ENCODE peak calls at places on chromosomes 3 and 15, in five cellular contexts. One of them, this sample, is unnamed.

GRCh38 chr3:13483286-13483685 is 3.2 kb downstream of the HDAC11 start:
- DNase-seq in Peyer's patch: no peak
- DNase-seq in AG04450: no peak
- DNase-seq in upper lobe of right lung: peak; percentile 55
- DNase-seq in Calu3: no peak
- DNase-seq in this sample: no peak

GRCh38 chr3:10242182-10243065 is 5.8 kb upstream of the TATDN2 start:
- DNase-seq in AG04450: no peak
- DNase-seq in upper lobe of right lung: no peak
- DNase-seq in Peyer's patch: peak; percentile 76
- DNase-seq in Calu3: no peak
- DNase-seq in this sample: peak; percentile 57

GRCh38 chr3:21750291-21750690 is 719 bp downstream of the ZNF385D start:
- DNase-seq in AG04450: no peak
- DNase-seq in Peyer's patch: no peak
- DNase-seq in upper lobe of right lung: no peak
- DNase-seq in Calu3: no peak
- DNase-seq in this sample: no peak

GRCh38 chr3:23263796-23264195 is 60.7 kb downstream of the UBE2E2 start:
- DNase-seq in upper lobe of right lung: no peak
- DNase-seq in AG04450: no peak
- DNase-seq in Calu3: no peak
- DNase-seq in Peyer's patch: no peak
- DNase-seq in this sample: no peak

GRCh38 chr15:67819636-67820035 is 5.7 kb upstream of the SKOR1 start:
- DNase-seq in Peyer's patch: no peak
- DNase-seq in upper lobe of right lung: no peak
- DNase-seq in Calu3: no peak
- DNase-seq in AG04450: no peak
- DNase-seq in this sample: no peak

GRCh38 chr3:175273573-175273972 is 414.4 kb downstream of the NAALADL2 start:
- DNase-seq in Calu3: no peak
- DNase-seq in upper lobe of right lung: no peak
- DNase-seq in AG04450: no peak
- DNase-seq in Peyer's patch: no peak
- DNase-seq in this sample: no peak

GRCh38 chr3:117017135-117017990 is 307.8 kb downstream of the TUSC7 start:
- DNase-seq in Peyer's patch: no peak
- DNase-seq in AG04450: no peak
- DNase-seq in Calu3: no peak
- DNase-seq in upper lobe of right lung: no peak
- DNase-seq in this sample: no peak

GRCh38 chr3:46987485-46988401 is 8.3 kb downstream of the NBEAL2 start:
- DNase-seq in Peyer's patch: peak; percentile 91
- DNase-seq in Calu3: no peak
- DNase-seq in upper lobe of right lung: peak; percentile 89
- DNase-seq in AG04450: no peak
- DNase-seq in this sample: peak; percentile 78

GRCh38 chr3:178536271-178537079 is at the start of gene KCNMB2:
- DNase-seq in upper lobe of right lung: no peak
- DNase-seq in Calu3: no peak
- DNase-seq in Peyer's patch: no peak
- DNase-seq in AG04450: no peak
- DNase-seq in this sample: no peak

GRCh38 chr3:73107788-73108187 is 46.3 kb downstream of the EBLN2 start:
- DNase-seq in AG04450: no peak
- DNase-seq in Calu3: no peak
- DNase-seq in upper lobe of right lung: no peak
- DNase-seq in Peyer's patch: no peak
- DNase-seq in this sample: no peak

GRCh38 chr15:69852482-69853275 is 245.0 kb downstream of the TLE3 start:
- DNase-seq in Peyer's patch: no peak
- DNase-seq in AG04450: no peak
- DNase-seq in upper lobe of right lung: no peak
- DNase-seq in Calu3: no peak
- DNase-seq in this sample: no peak

GRCh38 chr3:159854500-159855124 is 134.0 kb upstream of the IL12A start:
- DNase-seq in Calu3: no peak
- DNase-seq in upper lobe of right lung: no peak
- DNase-seq in Peyer's patch: no peak
- DNase-seq in AG04450: peak; percentile 91
- DNase-seq in this sample: no peak

GRCh38 chr3:52095990-52096775 is 39.8 kb upstream of the DUSP7 start:
- DNase-seq in upper lobe of right lung: peak; percentile 40
- DNase-seq in Peyer's patch: no peak
- DNase-seq in Calu3: no peak
- DNase-seq in AG04450: no peak
- DNase-seq in this sample: no peak

GRCh38 chr3:69563968-69564367 is 175.3 kb upstream of the MITF start:
- DNase-seq in AG04450: no peak
- DNase-seq in Calu3: no peak
- DNase-seq in Peyer's patch: no peak
- DNase-seq in upper lobe of right lung: no peak
- DNase-seq in this sample: no peak

GRCh38 chr3:110623571-110623970 is 448.0 kb upstream of the NECTIN3 start:
- DNase-seq in Peyer's patch: no peak
- DNase-seq in Calu3: no peak
- DNase-seq in upper lobe of right lung: no peak
- DNase-seq in AG04450: no peak
- DNase-seq in this sample: no peak

GRCh38 chr15:80464952-80465645 is 60.9 kb downstream of the ARNT2 start:
- DNase-seq in AG04450: no peak
- DNase-seq in Calu3: no peak
- DNase-seq in upper lobe of right lung: no peak
- DNase-seq in Peyer's patch: no peak
- DNase-seq in this sample: no peak

GRCh38 chr15:80462111-80462510 is 57.9 kb downstream of the ARNT2 start:
- DNase-seq in AG04450: no peak
- DNase-seq in Calu3: no peak
- DNase-seq in Peyer's patch: no peak
- DNase-seq in upper lobe of right lung: no peak
- DNase-seq in this sample: no peak

GRCh38 chr15:80462836-80463512 is 58.8 kb downstream of the ARNT2 start:
- DNase-seq in upper lobe of right lung: no peak
- DNase-seq in Peyer's patch: no peak
- DNase-seq in Calu3: no peak
- DNase-seq in AG04450: no peak
- DNase-seq in this sample: no peak

GRCh38 chr15:80459380-80459779 is 55.2 kb downstream of the ARNT2 start:
- DNase-seq in Calu3: no peak
- DNase-seq in AG04450: no peak
- DNase-seq in upper lobe of right lung: no peak
- DNase-seq in Peyer's patch: no peak
- DNase-seq in this sample: no peak

DNA sequence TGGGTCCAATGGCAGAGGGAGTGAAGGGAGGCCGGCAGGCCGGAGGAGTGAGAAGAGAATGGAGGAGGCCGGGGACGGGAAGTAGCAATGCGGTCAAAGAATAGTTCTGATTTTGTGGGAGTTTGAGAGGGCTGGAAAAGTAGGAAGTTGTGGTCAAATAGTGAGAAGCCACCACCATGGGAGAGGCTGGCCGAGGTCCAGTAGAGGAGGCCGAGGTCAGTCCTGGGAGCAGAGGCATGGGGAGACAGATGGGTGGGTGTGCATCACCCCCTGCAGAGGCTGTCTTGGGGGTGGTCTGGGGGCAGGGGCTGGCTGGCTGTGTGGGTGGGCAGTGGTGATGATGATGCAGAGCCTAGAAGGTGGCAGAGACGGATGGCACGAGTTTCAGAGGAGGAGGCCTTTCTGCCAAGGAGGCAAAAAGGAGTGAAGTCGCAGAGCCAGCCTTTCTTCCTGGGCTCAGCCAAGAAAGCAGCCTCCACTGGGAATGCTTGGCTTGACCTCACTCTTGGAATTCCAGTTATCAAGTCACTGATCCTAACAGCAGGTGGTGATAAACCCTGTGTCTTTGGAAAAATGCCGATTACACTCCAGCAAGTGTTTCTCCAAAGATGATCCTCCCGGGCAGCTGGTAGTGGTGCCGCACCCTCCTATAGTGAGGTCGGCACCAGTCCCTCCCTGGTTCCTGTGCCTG is 57.3 kb downstream of the ARNT2 start:
- DNase-seq in Calu3: no peak
- DNase-seq in upper lobe of right lung: no peak
- DNase-seq in Peyer's patch: no peak
- DNase-seq in AG04450: no peak
- DNase-seq in this sample: no peak
- TF ChIP-seq CTCF in Calu3: no peak
- TF ChIP-seq CTCF in upper lobe of right lung: no peak
- TF ChIP-seq CTCF in Peyer's patch: no peak
- TF ChIP-seq CTCF in AG04450: no peak
- TF ChIP-seq CTCF in this sample: no peak

DNA sequence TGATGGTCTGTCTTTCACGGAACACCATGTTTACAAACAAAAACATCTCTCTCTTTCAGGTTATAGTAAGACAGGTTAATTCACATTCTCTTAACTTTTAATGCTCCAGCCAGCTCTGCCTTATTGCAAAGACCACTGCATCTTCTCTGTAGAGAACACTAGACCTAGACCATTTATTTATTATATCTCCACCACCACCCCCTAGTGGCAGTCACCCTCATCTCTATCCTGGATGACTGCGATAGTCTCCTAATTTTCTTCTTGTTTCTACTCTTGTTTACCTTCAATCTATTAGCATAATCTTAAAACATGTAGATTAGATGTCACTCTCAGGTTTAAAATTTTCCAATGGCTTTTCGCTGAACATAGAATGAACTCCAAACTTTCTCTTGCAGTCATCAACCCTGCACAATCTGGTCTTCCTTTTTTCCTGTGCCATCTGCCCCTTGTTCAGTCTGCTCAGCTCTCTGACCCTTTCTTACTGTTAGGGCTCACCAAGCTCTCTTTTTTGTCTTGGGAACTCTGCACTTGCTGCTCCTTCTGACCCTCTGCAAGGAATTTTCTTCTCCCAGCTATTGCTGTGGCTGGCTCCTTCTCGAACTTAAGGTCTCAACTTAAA is 155.6 kb downstream of the SQOR start:
- DNase-seq in Calu3: peak; percentile 56
- DNase-seq in Peyer's patch: no peak
- DNase-seq in AG04450: no peak
- DNase-seq in upper lobe of right lung: no peak
- DNase-seq in this sample: no peak
- TF ChIP-seq CTCF in Calu3: peak; percentile 47
- TF ChIP-seq CTCF in Peyer's patch: no peak
- TF ChIP-seq CTCF in AG04450: peak; percentile 59
- TF ChIP-seq CTCF in upper lobe of right lung: peak; percentile 44
- TF ChIP-seq CTCF in this sample: no peak

GRCh38 chr3:152836269-152836668 is 1.3 kb downstream of the P2RY1 start:
- DNase-seq in Calu3: no peak
- DNase-seq in upper lobe of right lung: no peak
- DNase-seq in AG04450: no peak
- DNase-seq in Peyer's patch: no peak
- DNase-seq in this sample: no peak

GRCh38 chr3:152833089-152833488 is 1.8 kb upstream of the P2RY1 start:
- DNase-seq in Calu3: no peak
- DNase-seq in upper lobe of right lung: no peak
- DNase-seq in Peyer's patch: no peak
- DNase-seq in AG04450: no peak
- DNase-seq in this sample: no peak

GRCh38 chr3:152834354-152835310 is at the start of gene P2RY1:
- DNase-seq in AG04450: no peak
- DNase-seq in Calu3: peak; percentile 91
- DNase-seq in Peyer's patch: no peak
- DNase-seq in upper lobe of right lung: peak; percentile 90
- DNase-seq in this sample: no peak

GRCh38 chr3:152832046-152832445 is 2.9 kb upstream of the P2RY1 start:
- DNase-seq in upper lobe of right lung: no peak
- DNase-seq in Peyer's patch: no peak
- DNase-seq in Calu3: no peak
- DNase-seq in AG04450: no peak
- DNase-seq in this sample: no peak

DNA sequence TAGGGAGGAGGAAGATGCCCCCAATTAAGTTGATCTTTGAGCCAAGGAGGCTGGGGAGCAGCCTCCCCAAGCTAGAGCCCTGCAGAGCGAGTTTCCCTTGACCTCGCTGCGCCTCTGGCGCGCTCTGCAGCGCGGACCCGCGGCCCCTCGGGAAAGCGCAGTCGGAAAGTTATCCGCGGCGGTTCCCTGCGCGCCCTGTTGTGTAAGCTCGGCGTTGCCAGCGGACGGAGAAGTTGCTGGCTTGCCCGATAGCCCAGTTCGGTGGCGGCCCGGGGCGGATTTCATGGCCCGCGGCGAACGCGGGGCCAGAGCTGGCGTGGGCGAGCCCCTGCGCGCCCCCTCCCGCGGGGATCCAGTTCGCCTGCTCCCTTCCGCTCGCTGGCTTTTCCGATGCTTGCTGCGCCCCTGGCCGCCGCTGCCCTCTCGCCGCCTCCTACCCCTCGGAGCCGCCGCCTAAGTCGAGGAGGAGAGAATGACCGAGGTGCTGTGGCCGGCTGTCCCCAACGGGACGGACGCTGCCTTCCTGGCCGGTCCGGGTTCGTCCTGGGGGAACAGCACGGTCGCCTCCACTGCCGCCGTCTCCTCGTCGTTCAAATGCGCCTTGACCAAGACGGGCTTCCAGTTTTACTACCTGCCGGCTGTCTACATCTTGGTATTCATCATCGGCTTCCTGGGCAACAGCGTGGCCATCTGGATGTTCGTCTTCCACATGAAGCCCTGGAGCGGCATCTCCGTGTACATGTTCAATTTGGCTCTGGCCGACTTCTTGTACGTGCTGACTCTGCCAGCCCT is 576 bp downstream of the P2RY1 start:
- DNase-seq in Peyer's patch: no peak
- DNase-seq in AG04450: no peak
- DNase-seq in Calu3: peak; percentile 81
- DNase-seq in upper lobe of right lung: peak; percentile 91
- DNase-seq in this sample: no peak
- TF ChIP-seq CTCF in Peyer's patch: no peak
- TF ChIP-seq CTCF in AG04450: no peak
- TF ChIP-seq CTCF in Calu3: peak; percentile 52
- TF ChIP-seq CTCF in upper lobe of right lung: peak; percentile 45
- TF ChIP-seq CTCF in this sample: no peak

GRCh38 chr15:59636184-59636583 is 21.1 kb downstream of the GTF2A2 start:
- DNase-seq in Calu3: no peak
- DNase-seq in upper lobe of right lung: no peak
- DNase-seq in AG04450: no peak
- DNase-seq in Peyer's patch: no peak
- DNase-seq in this sample: no peak

DNA sequence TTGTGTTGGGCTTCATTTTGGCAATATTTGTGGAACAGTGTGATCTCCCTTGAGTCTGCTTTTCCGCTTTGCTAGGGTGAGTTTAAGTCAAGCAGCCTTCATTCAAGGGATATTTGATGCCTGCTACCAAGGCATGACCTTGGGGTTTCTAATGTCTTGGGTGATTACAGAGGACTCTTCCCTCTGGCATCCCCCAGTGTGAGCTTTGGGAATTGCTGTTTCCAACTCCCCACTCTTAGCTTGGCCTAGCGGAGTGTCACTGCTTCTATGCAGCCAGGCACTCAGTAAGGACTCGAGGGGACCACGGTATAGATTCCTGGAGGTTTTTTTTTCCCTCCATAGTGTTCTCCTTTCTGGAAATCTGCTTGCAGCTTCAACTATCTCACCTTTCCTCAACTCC is 21.1 kb downstream of the GCNT3 start:
- DNase-seq in upper lobe of right lung: no peak
- DNase-seq in Peyer's patch: no peak
- DNase-seq in Calu3: peak; percentile 36
- DNase-seq in AG04450: no peak
- DNase-seq in this sample: no peak
- TF ChIP-seq CTCF in upper lobe of right lung: no peak
- TF ChIP-seq CTCF in Peyer's patch: no peak
- TF ChIP-seq CTCF in Calu3: peak; percentile 33
- TF ChIP-seq CTCF in AG04450: peak; percentile 50
- TF ChIP-seq CTCF in this sample: no peak

This sample was measured in natural killer cell.